ENCODE peak calls at places on chromosome 16, in eight cellular contexts. One of them, this sample, is unnamed.

GRCh38 chr16:12062343-12063003 is 85.9 kb downstream of the SNX29 start:
- DNase-seq in esophagus muscularis mucosa: peak; percentile 96
- DNase-seq in PC-9: peak; percentile 58
- DNase-seq in CD8-positive, alpha-beta memory T cell: no peak
- DNase-seq in pancreas: no peak
- DNase-seq in heart left ventricle: peak; percentile 71
- DNase-seq in upper lobe of right lung: peak; percentile 90
- DNase-seq in K562: no peak
- DNase-seq in this sample: peak; percentile 92

GRCh38 chr16:49532243-49532870 is 158.8 kb downstream of the C16orf78 start:
- DNase-seq in heart left ventricle: no peak
- DNase-seq in PC-9: no peak
- DNase-seq in upper lobe of right lung: no peak
- DNase-seq in CD8-positive, alpha-beta memory T cell: no peak
- DNase-seq in esophagus muscularis mucosa: no peak
- DNase-seq in K562: no peak
- DNase-seq in pancreas: no peak
- DNase-seq in this sample: no peak

GRCh38 chr16:10579965-10580918 is at the start of gene EMP2:
- DNase-seq in PC-9: peak; percentile 89
- DNase-seq in CD8-positive, alpha-beta memory T cell: no peak
- DNase-seq in pancreas: peak; percentile 64
- DNase-seq in esophagus muscularis mucosa: no peak
- DNase-seq in heart left ventricle: peak; percentile 92
- DNase-seq in upper lobe of right lung: peak; percentile 93
- DNase-seq in K562: peak; percentile 98
- DNase-seq in this sample: peak; percentile 95

GRCh38 chr16:12519986-12520385 is 283.7 kb downstream of the CPPED1 start:
- DNase-seq in upper lobe of right lung: no peak
- DNase-seq in K562: no peak
- DNase-seq in esophagus muscularis mucosa: no peak
- DNase-seq in CD8-positive, alpha-beta memory T cell: no peak
- DNase-seq in pancreas: no peak
- DNase-seq in PC-9: peak; percentile 82
- DNase-seq in heart left ventricle: no peak
- DNase-seq in this sample: no peak

GRCh38 chr16:87425941-87426340 is 33.8 kb downstream of the MAP1LC3B start:
- DNase-seq in K562: no peak
- DNase-seq in esophagus muscularis mucosa: no peak
- DNase-seq in pancreas: no peak
- DNase-seq in CD8-positive, alpha-beta memory T cell: no peak
- DNase-seq in heart left ventricle: no peak
- DNase-seq in PC-9: no peak
- DNase-seq in upper lobe of right lung: peak; percentile 30
- DNase-seq in this sample: no peak

GRCh38 chr16:19850131-19850817 is 34.4 kb downstream of the GPRC5B start:
- DNase-seq in esophagus muscularis mucosa: no peak
- DNase-seq in CD8-positive, alpha-beta memory T cell: no peak
- DNase-seq in K562: no peak
- DNase-seq in pancreas: no peak
- DNase-seq in PC-9: no peak
- DNase-seq in upper lobe of right lung: no peak
- DNase-seq in heart left ventricle: no peak
- DNase-seq in this sample: peak; percentile 15

GRCh38 chr16:52456368-52456767 is 90.6 kb downstream of the TOX3 start:
- DNase-seq in heart left ventricle: no peak
- DNase-seq in esophagus muscularis mucosa: no peak
- DNase-seq in upper lobe of right lung: no peak
- DNase-seq in K562: no peak
- DNase-seq in pancreas: no peak
- DNase-seq in CD8-positive, alpha-beta memory T cell: no peak
- DNase-seq in PC-9: no peak
- DNase-seq in this sample: no peak

GRCh38 chr16:1112506-1113184 is 16.6 kb upstream of the C1QTNF8 start:
- DNase-seq in upper lobe of right lung: no peak
- DNase-seq in pancreas: no peak
- DNase-seq in PC-9: no peak
- DNase-seq in K562: no peak
- DNase-seq in esophagus muscularis mucosa: no peak
- DNase-seq in CD8-positive, alpha-beta memory T cell: no peak
- DNase-seq in heart left ventricle: no peak
- DNase-seq in this sample: no peak

GRCh38 chr16:63907251-63907650 is 1214.6 kb downstream of the CDH11 start:
- DNase-seq in CD8-positive, alpha-beta memory T cell: no peak
- DNase-seq in PC-9: no peak
- DNase-seq in pancreas: no peak
- DNase-seq in K562: no peak
- DNase-seq in upper lobe of right lung: no peak
- DNase-seq in heart left ventricle: no peak
- DNase-seq in esophagus muscularis mucosa: no peak
- DNase-seq in this sample: no peak

GRCh38 chr16:73149329-73149728 is 101.4 kb upstream of the ZFHX3 start:
- DNase-seq in PC-9: no peak
- DNase-seq in CD8-positive, alpha-beta memory T cell: no peak
- DNase-seq in pancreas: no peak
- DNase-seq in heart left ventricle: no peak
- DNase-seq in K562: no peak
- DNase-seq in upper lobe of right lung: no peak
- DNase-seq in esophagus muscularis mucosa: no peak
- DNase-seq in this sample: no peak

GRCh38 chr16:31513126-31513525 is 4.9 kb upstream of the RUSF1 start:
- DNase-seq in esophagus muscularis mucosa: no peak
- DNase-seq in upper lobe of right lung: no peak
- DNase-seq in CD8-positive, alpha-beta memory T cell: no peak
- DNase-seq in K562: no peak
- DNase-seq in pancreas: no peak
- DNase-seq in heart left ventricle: no peak
- DNase-seq in PC-9: peak; percentile 35
- DNase-seq in this sample: no peak

GRCh38 chr16:46763147-46763546 is 15.0 kb upstream of the MYLK3 start:
- DNase-seq in CD8-positive, alpha-beta memory T cell: no peak
- DNase-seq in upper lobe of right lung: no peak
- DNase-seq in heart left ventricle: peak; percentile 84
- DNase-seq in esophagus muscularis mucosa: no peak
- DNase-seq in pancreas: no peak
- DNase-seq in K562: no peak
- DNase-seq in PC-9: no peak
- DNase-seq in this sample: peak; percentile 86

GRCh38 chr16:71552698-71553503 is 24.0 kb downstream of the TAT start:
- DNase-seq in PC-9: no peak
- DNase-seq in CD8-positive, alpha-beta memory T cell: no peak
- DNase-seq in esophagus muscularis mucosa: no peak
- DNase-seq in pancreas: no peak
- DNase-seq in heart left ventricle: no peak
- DNase-seq in K562: no peak
- DNase-seq in upper lobe of right lung: no peak
- DNase-seq in this sample: no peak

GRCh38 chr16:53636978-53637377 is 66.7 kb downstream of the RPGRIP1L start:
- DNase-seq in upper lobe of right lung: no peak
- DNase-seq in heart left ventricle: no peak
- DNase-seq in esophagus muscularis mucosa: no peak
- DNase-seq in PC-9: no peak
- DNase-seq in K562: no peak
- DNase-seq in CD8-positive, alpha-beta memory T cell: no peak
- DNase-seq in pancreas: no peak
- DNase-seq in this sample: no peak

GRCh38 chr16:85524630-85525463 is 88.3 kb upstream of the GSE1 start:
- DNase-seq in upper lobe of right lung: peak; percentile 92
- DNase-seq in esophagus muscularis mucosa: no peak
- DNase-seq in heart left ventricle: peak; percentile 86
- DNase-seq in PC-9: peak; percentile 89
- DNase-seq in pancreas: no peak
- DNase-seq in K562: no peak
- DNase-seq in CD8-positive, alpha-beta memory T cell: no peak
- DNase-seq in this sample: peak; percentile 74
- H3K4me1 ChIP-seq in upper lobe of right lung: peaks cover 43% of the 10 kb centered on the region
- H3K4me1 ChIP-seq in esophagus muscularis mucosa: peaks cover 27% of the 10 kb centered on the region
- H3K4me1 ChIP-seq in heart left ventricle: peaks cover 25% of the 10 kb centered on the region
- H3K4me1 ChIP-seq in PC-9: peaks cover 63% of the 10 kb centered on the region
- H3K4me1 ChIP-seq in pancreas: peaks cover 28% of the 10 kb centered on the region
- H3K4me1 ChIP-seq in K562: peaks cover 90% of the 10 kb centered on the region
- H3K4me1 ChIP-seq in CD8-positive, alpha-beta memory T cell: no peaks in the 10 kb centered on the region
- H3K4me1 ChIP-seq in this sample: peaks cover 15% of the 10 kb centered on the region

GRCh38 chr16:35561346-35561745 is 2101.9 kb downstream of the TP53TG3F start:
- DNase-seq in pancreas: no peak
- DNase-seq in esophagus muscularis mucosa: peak; percentile 75
- DNase-seq in K562: no peak
- DNase-seq in upper lobe of right lung: no peak
- DNase-seq in CD8-positive, alpha-beta memory T cell: no peak
- DNase-seq in PC-9: no peak
- DNase-seq in heart left ventricle: no peak
- DNase-seq in this sample: no peak

GRCh38 chr16:35564889-35565288 is 2105.5 kb downstream of the TP53TG3F start:
- DNase-seq in pancreas: no peak
- DNase-seq in PC-9: no peak
- DNase-seq in CD8-positive, alpha-beta memory T cell: no peak
- DNase-seq in esophagus muscularis mucosa: peak; percentile 91
- DNase-seq in K562: no peak
- DNase-seq in upper lobe of right lung: no peak
- DNase-seq in heart left ventricle: no peak
- DNase-seq in this sample: no peak

GRCh38 chr16:35564148-35564547 is 2104.7 kb downstream of the TP53TG3F start:
- DNase-seq in esophagus muscularis mucosa: no peak
- DNase-seq in PC-9: no peak
- DNase-seq in heart left ventricle: no peak
- DNase-seq in pancreas: no peak
- DNase-seq in K562: no peak
- DNase-seq in CD8-positive, alpha-beta memory T cell: no peak
- DNase-seq in upper lobe of right lung: no peak
- DNase-seq in this sample: no peak

GRCh38 chr16:35562471-35562870 is 2103.1 kb downstream of the TP53TG3F start:
- DNase-seq in heart left ventricle: no peak
- DNase-seq in pancreas: no peak
- DNase-seq in K562: no peak
- DNase-seq in CD8-positive, alpha-beta memory T cell: no peak
- DNase-seq in PC-9: no peak
- DNase-seq in esophagus muscularis mucosa: no peak
- DNase-seq in upper lobe of right lung: no peak
- DNase-seq in this sample: no peak

DNA sequence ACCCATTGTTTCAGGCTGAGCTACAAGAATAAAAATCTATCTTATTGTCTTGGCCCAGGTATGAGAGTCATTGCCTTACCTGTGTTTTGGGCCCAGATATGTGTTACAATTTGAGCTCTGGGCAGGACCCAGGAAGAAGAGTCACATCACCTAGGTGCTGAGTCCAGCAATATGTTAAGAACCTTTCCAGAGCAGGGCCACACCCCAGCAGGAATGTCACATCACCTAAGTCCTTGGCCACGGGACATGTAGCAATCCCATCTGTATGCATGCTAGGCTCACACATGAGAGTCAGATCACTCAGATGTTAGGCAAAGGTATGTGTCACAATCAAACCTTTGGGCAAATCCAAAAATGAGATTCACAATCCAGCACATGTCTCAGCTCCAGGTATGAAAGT is 2103.5 kb downstream of the TP53TG3F start:
- DNase-seq in esophagus muscularis mucosa: peak; percentile 79
- DNase-seq in heart left ventricle: no peak
- DNase-seq in pancreas: no peak
- DNase-seq in PC-9: no peak
- DNase-seq in K562: no peak
- DNase-seq in CD8-positive, alpha-beta memory T cell: no peak
- DNase-seq in upper lobe of right lung: no peak
- DNase-seq in this sample: no peak
- H3K9me3 ChIP-seq in esophagus muscularis mucosa: no peaks in the 10 kb centered on the region
- H3K9me3 ChIP-seq in heart left ventricle: no peaks in the 10 kb centered on the region
- H3K9me3 ChIP-seq in pancreas: no peaks in the 10 kb centered on the region
- H3K9me3 ChIP-seq in PC-9: no peaks in the 10 kb centered on the region
- H3K9me3 ChIP-seq in K562: no peaks in the 10 kb centered on the region
- H3K9me3 ChIP-seq in CD8-positive, alpha-beta memory T cell: no peaks in the 10 kb centered on the region
- H3K9me3 ChIP-seq in upper lobe of right lung: no peaks in the 10 kb centered on the region
- H3K9me3 ChIP-seq in this sample: no peaks in the 10 kb centered on the region

GRCh38 chr16:24973771-24974461 is 41.3 kb downstream of the ARHGAP17 start:
- DNase-seq in pancreas: no peak
- DNase-seq in upper lobe of right lung: no peak
- DNase-seq in CD8-positive, alpha-beta memory T cell: no peak
- DNase-seq in esophagus muscularis mucosa: no peak
- DNase-seq in K562: no peak
- DNase-seq in heart left ventricle: no peak
- DNase-seq in PC-9: no peak
- DNase-seq in this sample: no peak

GRCh38 chr16:24970708-24971107 is 44.5 kb downstream of the ARHGAP17 start:
- DNase-seq in heart left ventricle: no peak
- DNase-seq in upper lobe of right lung: no peak
- DNase-seq in K562: no peak
- DNase-seq in CD8-positive, alpha-beta memory T cell: no peak
- DNase-seq in PC-9: no peak
- DNase-seq in pancreas: no peak
- DNase-seq in esophagus muscularis mucosa: no peak
- DNase-seq in this sample: no peak

GRCh38 chr16:24974859-24975258 is 40.3 kb downstream of the ARHGAP17 start:
- DNase-seq in K562: no peak
- DNase-seq in heart left ventricle: no peak
- DNase-seq in CD8-positive, alpha-beta memory T cell: no peak
- DNase-seq in pancreas: no peak
- DNase-seq in PC-9: no peak
- DNase-seq in esophagus muscularis mucosa: no peak
- DNase-seq in upper lobe of right lung: no peak
- DNase-seq in this sample: no peak

GRCh38 chr16:24971718-24972117 is 43.5 kb downstream of the ARHGAP17 start:
- DNase-seq in pancreas: no peak
- DNase-seq in CD8-positive, alpha-beta memory T cell: no peak
- DNase-seq in PC-9: no peak
- DNase-seq in K562: no peak
- DNase-seq in esophagus muscularis mucosa: no peak
- DNase-seq in heart left ventricle: no peak
- DNase-seq in upper lobe of right lung: no peak
- DNase-seq in this sample: no peak

DNA sequence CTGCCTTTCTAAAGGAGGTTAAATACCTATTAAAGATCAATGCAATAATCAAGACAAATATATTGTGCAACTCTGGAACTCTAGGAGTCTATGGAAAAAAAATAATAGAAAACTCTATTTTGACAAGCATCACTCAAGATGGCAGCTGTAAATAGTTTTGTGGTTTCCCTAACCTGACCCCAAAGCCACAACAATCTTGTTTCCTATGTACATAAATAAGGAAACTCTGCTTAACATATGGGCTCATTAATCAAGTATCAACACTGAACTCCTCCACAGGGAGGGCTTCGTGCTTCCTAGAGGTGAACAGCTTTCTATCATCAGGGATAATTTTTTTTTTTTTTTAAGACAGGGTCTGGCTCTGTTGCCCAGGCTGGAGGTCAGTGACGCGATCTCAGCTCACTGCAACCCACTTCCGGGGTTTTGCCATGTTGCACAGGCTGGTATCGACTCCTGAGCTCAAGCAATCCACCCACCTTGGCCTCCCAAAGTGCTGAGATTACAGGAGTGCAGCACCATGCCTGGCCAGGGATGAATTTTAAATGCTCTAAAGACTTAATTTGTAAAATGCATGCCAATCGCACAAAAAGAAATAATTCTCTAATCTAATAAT is 42.5 kb downstream of the ARHGAP17 start:
- DNase-seq in CD8-positive, alpha-beta memory T cell: no peak
- DNase-seq in heart left ventricle: no peak
- DNase-seq in upper lobe of right lung: no peak
- DNase-seq in PC-9: no peak
- DNase-seq in esophagus muscularis mucosa: no peak
- DNase-seq in K562: no peak
- DNase-seq in pancreas: no peak
- DNase-seq in this sample: no peak
- H3K4me1 ChIP-seq in CD8-positive, alpha-beta memory T cell: peaks cover 13% of the 10 kb centered on the region
- H3K4me1 ChIP-seq in heart left ventricle: peaks cover 54% of the 10 kb centered on the region
- H3K4me1 ChIP-seq in upper lobe of right lung: peaks cover 9% of the 10 kb centered on the region
- H3K4me1 ChIP-seq in PC-9: peaks cover 16% of the 10 kb centered on the region
- H3K4me1 ChIP-seq in esophagus muscularis mucosa: peaks cover 9% of the 10 kb centered on the region
- H3K4me1 ChIP-seq in K562: peaks cover 3% of the 10 kb centered on the region
- H3K4me1 ChIP-seq in pancreas: no peaks in the 10 kb centered on the region
- H3K4me1 ChIP-seq in this sample: peaks cover 20% of the 10 kb centered on the region

GRCh38 chr16:35585411-35585810 is 2126.0 kb downstream of the TP53TG3F start:
- DNase-seq in pancreas: no peak
- DNase-seq in heart left ventricle: no peak
- DNase-seq in PC-9: no peak
- DNase-seq in CD8-positive, alpha-beta memory T cell: no peak
- DNase-seq in upper lobe of right lung: no peak
- DNase-seq in esophagus muscularis mucosa: no peak
- DNase-seq in K562: no peak
- DNase-seq in this sample: no peak
- H3K9me3 ChIP-seq in pancreas: no peaks in the 10 kb centered on the region
- H3K9me3 ChIP-seq in heart left ventricle: no peaks in the 10 kb centered on the region
- H3K9me3 ChIP-seq in PC-9: no peaks in the 10 kb centered on the region
- H3K9me3 ChIP-seq in CD8-positive, alpha-beta memory T cell: no peaks in the 10 kb centered on the region
- H3K9me3 ChIP-seq in upper lobe of right lung: no peaks in the 10 kb centered on the region
- H3K9me3 ChIP-seq in esophagus muscularis mucosa: no peaks in the 10 kb centered on the region
- H3K9me3 ChIP-seq in K562: no peaks in the 10 kb centered on the region
- H3K9me3 ChIP-seq in this sample: no peaks in the 10 kb centered on the region

This sample was measured in right cardiac atrium.